ENCODE peak calls at places on chromosomes 13 and 19, in five cellular contexts. W, J, A, T and C are unnamed samples.

GRCh38 chr19:45245334-45245787 is at the start of gene EXOC3L2:
- DNase-seq in T (no peak), A (no peak), W (no peak), J (no peak), C (no peak)

GRCh38 chr13:23579072-23579885 is 9.1 kb downstream of the TNFRSF19 start:
- DNase-seq in W (peak), A (peak), T (peak), J (peak), C (peak)

GRCh38 chr13:78972561-78972960 is 313.6 kb upstream of the OBI1 start:
- DNase-seq in J (no peak), W (no peak), T (no peak), A (no peak), C (no peak)

GRCh38 chr19:12954150-12954962 is 2.7 kb downstream of the GADD45GIP1 start:
- DNase-seq in J (no peak), A (no peak), W (no peak), T (peak), C (no peak)

GRCh38 chr19:11227201-11227886 is 12.1 kb upstream of the ANGPTL8 start:
- DNase-seq in W (no peak), A (no peak), J (peak), T (peak), C (no peak)

GRCh38 chr13:106911020-106911419 is 343.1 kb upstream of the ARGLU1 start:
- DNase-seq in J (no peak), T (no peak), W (no peak), A (no peak), C (no peak)

GRCh38 chr13:102779426-102780159 is 6.0 kb upstream of the TEX30 start:
- DNase-seq in W (no peak), J (no peak), A (no peak), T (no peak), C (no peak)

GRCh38 chr19:10471909-10472308 is 31.2 kb downstream of the KEAP1 start:
- DNase-seq in T (peak), J (no peak), W (peak), A (no peak), C (peak)

GRCh38 chr13:35979378-35979911 is 151.7 kb downstream of the DCLK1 start:
- DNase-seq in A (no peak), W (peak), T (peak), J (no peak), C (peak)

GRCh38 chr19:10428996-10429381 is 8.7 kb downstream of the PDE4A start:
- DNase-seq in J (no peak), A (no peak), T (no peak), W (no peak), C (no peak)

GRCh38 chr13:95607363-95607762 is 37.1 kb downstream of the DZIP1 start:
- DNase-seq in A (no peak), T (peak), W (peak), J (no peak), C (no peak)

GRCh38 chr13:114154476-114154875 is 22.1 kb upstream of the RASA3 start:
- DNase-seq in A (no peak), W (no peak), J (no peak), T (no peak), C (no peak)

GRCh38 chr19:4575267-4575793 is 15.8 kb upstream of the SEMA6B start:
- DNase-seq in A (peak), W (peak), T (peak), J (peak), C (peak)

GRCh38 chr19:18879579-18880373 is 16.2 kb downstream of the CERS1 start:
- DNase-seq in W (no peak), A (peak), J (peak), T (peak), C (peak)

DNA sequence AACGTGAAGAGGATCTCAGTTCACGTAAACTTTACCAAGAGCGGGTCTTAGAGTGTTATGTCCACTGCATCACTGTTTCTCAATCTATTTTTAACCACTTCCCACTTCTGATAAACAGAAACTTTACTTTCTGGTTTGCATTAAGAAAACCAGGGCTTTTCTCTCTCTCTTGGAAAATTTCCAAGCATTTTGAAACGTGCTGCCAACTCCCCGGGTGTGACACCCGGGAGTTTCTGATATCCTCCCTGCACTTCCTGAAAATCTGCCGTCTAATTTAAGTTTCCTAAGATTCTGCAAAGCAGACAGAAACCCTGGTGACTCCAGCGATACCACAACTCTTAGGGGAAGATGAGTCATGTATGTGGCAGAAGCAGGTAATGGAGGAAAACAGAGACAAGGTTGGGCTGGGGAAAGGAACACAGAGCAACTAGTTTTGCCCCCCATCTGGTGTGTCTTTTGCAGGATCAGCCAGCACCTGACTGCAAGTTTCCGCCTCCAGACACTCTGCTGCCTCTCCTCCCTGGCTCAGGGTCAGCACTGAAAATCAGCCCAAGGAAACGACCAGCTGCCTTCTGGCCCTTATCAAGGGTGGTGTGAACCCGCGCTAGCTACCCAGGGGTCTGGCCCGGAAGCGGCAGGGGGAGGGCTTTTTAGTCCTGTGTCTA is 11.4 kb upstream of the FFAR2 start:
- DNase-seq in T (peak), A (peak), W (peak), J (no peak), C (peak)
- H3K27ac ChIP-seq in T (no peak), A (peak), W (no peak), J (no peak), C (no peak)

GRCh38 chr19:6458695-6459355 is 767 bp downstream of the SLC25A23 start:
- DNase-seq in T (peak), J (peak), A (no peak), W (no peak), C (no peak)
- TF ChIP-seq EZH2 in T (no peak), J (no peak), A (no peak), W (no peak), C (no peak)

GRCh38 chr13:110799246-110800236 is 86.0 kb downstream of the ING1 start:
- DNase-seq in A (no peak), J (no peak), W (peak), T (peak), C (peak)
- H3K4me3 ChIP-seq in A (no peak), J (no peak), W (peak), T (peak), C (peak)

DNA sequence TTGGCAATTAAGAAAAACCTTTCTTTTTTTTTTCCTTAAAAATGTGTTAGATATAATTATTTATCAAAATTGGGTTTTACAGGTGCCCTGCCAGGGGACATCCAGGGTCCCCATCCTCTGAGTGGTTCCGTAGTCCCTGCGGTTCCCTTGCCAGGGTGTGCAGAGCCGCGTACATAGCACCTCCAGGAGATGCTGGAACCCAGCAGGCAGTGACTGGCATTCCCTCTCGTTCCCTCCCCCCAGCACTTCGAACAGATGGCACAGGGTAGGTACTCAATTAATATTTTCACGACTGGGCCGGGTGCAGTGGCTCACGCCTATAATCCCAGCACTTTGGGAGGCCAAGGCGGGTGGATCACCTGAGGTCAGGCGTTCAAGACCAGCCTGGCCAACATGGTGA is 82.0 kb downstream of the COL4A1 start:
- DNase-seq in J (no peak), W (no peak), T (no peak), A (no peak), C (no peak)
- H3K27ac ChIP-seq in J (no peak), W (no peak), T (no peak), A (no peak), C (no peak)

DNA sequence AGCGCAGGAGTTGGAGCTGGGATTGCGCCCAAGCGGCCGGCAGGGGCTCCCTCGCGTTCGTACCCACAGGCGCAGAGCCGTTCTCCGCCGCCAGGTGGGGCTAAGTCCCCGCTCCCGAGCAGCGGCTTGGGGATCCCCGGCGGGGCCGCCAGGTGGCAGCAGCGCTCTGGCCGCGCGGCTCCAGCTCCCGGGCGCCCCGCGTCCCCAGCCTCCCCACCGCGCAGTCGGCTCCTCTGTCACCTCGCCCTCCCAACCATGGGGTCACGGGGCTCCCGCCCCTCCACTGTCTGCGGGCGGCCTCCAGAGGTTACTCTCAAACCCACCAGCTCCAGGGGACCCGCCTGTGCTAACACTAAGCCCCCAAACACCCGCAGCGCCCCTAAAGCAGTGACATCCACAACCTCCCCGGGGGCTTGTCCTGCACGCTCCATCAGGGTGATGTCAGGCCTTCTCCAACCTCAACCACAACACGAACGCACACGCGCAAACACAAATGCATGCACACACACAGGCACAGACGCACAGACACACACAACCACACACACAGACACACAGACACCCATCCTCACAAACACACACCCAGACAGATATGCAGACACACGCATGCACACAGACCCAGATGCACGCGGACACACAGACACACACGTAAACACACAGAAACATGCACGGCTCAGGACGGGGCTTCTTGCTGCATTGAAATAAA is 18.4 kb upstream of the KCTD15 start:
- DNase-seq in T (peak), J (peak), W (peak), A (peak), C (peak)
- TF ChIP-seq EZH2 in T (no peak), J (no peak), W (no peak), A (no peak), C (no peak)

DNA sequence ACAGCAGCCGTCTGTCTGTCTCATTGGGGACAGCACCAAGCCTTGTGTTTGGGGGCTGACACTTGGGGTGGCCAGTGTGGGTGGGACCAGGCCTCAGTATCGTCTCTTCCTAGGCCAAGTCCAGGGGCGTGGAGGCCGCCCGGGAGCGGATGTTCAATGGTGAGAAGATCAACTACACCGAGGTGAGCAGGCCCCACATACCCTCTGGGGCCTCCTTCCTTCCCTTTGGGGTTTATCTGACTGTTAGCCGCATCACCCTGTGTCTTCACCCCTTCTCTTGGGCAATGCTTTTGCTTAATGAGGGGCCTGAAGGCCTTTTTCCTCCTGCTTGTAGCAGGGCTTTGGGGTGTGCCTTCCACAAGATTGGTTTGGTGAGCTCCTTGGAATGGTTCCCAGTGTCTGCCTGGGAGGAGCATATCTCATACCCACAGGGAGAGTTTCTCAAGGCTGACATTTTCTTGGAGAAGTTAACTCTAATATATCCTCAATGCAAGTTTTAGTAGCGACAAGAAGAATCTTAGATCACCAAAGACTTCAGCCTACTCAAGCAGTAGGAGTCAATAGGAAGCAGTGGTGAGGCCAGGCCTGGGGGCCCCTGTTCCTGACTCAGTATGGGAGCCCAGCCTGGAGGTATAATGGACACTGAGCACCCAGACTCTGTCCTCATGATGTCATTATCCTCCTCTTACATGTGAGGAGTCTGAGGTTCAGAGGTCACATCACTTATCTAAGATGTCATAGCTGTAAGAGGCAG is 1.9 kb downstream of the GPI start:
- DNase-seq in W (peak), T (peak), J (no peak), A (no peak), C (no peak)
- H3K4me3 ChIP-seq in W (peak), T (peak), J (no peak), A (peak), C (peak)